ENCODE peak calls at places on chromosomes 13 and 19, in five cellular contexts. Q is neural progenitor cell; X is CD8-positive, alpha-beta T cell; H is amniotic stem cell; D is left cardiac atrium. G is an unnamed sample.

GRCh38 chr19:11265785-11266236 is 3.5 kb upstream of the DOCK6 start:
- DNase-seq in Q (no peak), X (no peak), H (no peak), D (peak), G (no peak)

GRCh38 chr13:51821666-51822065 is 17.7 kb upstream of the DHRS12 start:
- DNase-seq in Q (no peak), X (peak), H (no peak), D (no peak), G (peak)

GRCh38 chr13:67258482-67258881 is 28.3 kb upstream of the PCDH9 start:
- DNase-seq in Q (peak), X (no peak), H (no peak), D (no peak), G (no peak)

GRCh38 chr13:33676700-33677048 is 141.3 kb upstream of the RFC3 start:
- DNase-seq in Q (no peak), X (no peak), H (peak), D (peak), G (no peak)

GRCh38 chr13:112161441-112162301 is 94.7 kb downstream of the SOX1 start:
- DNase-seq in Q (peak), X (no peak), H (no peak), D (no peak), G (no peak)

GRCh38 chr13:43516401-43516826 is 270.4 kb downstream of the ENOX1 start:
- DNase-seq in Q (no peak), X (no peak), H (no peak), D (no peak), G (no peak)

GRCh38 chr19:11296264-11296663 is 304 bp downstream of the TSPAN16 start:
- DNase-seq in Q (no peak), X (no peak), H (no peak), D (peak), G (no peak)

GRCh38 chr13:21625366-21625765 is 21.4 kb upstream of the MICU2 start:
- DNase-seq in Q (no peak), X (peak), H (no peak), D (no peak), G (peak)

GRCh38 chr13:103142091-103142594 is 75.9 kb upstream of the SLC10A2 start:
- DNase-seq in Q (no peak), X (no peak), H (no peak), D (no peak), G (no peak)

GRCh38 chr13:54183166-54183565 is 1154.6 kb downstream of the OLFM4 start:
- DNase-seq in Q (no peak), X (no peak), H (no peak), D (no peak), G (no peak)

GRCh38 chr13:98265669-98266551 is 88.8 kb upstream of the RNF113B start:
- DNase-seq in Q (no peak), X (no peak), H (no peak), D (no peak), G (no peak)

GRCh38 chr13:107874456-107874855 is 340.9 kb downstream of the LIG4 start:
- DNase-seq in Q (no peak), X (no peak), H (no peak), D (no peak), G (no peak)

GRCh38 chr19:38837656-38838121 is 6.1 kb upstream of the ECH1 start:
- DNase-seq in Q (no peak), X (no peak), H (peak), D (no peak), G (no peak)

GRCh38 chr19:29516358-29516725 is 9.5 kb upstream of the VSTM2B start:
- DNase-seq in Q (no peak), X (no peak), H (no peak), D (no peak), G (no peak)

GRCh38 chr19:6667114-6667627 is 2.8 kb downstream of the TNFSF14 start:
- DNase-seq in Q (no peak), X (peak), H (no peak), D (no peak), G (peak)

GRCh38 chr19:3981736-3982681 is 3.3 kb downstream of the EEF2 start:
- DNase-seq in Q (no peak), X (no peak), H (no peak), D (no peak), G (no peak)

GRCh38 chr19:37304190-37304883 is 66.6 kb upstream of the ZNF527 start:
- DNase-seq in Q (peak), X (no peak), H (no peak), D (peak), G (no peak)

GRCh38 chr13:86870388-86870966 is 800.7 kb upstream of the SLITRK5 start:
- DNase-seq in Q (peak), X (no peak), H (no peak), D (no peak), G (no peak)

GRCh38 chr19:17865364-17866311 is 5.9 kb downstream of the RPL18A start:
- DNase-seq in Q (no peak), X (no peak), H (no peak), D (no peak), G (no peak)

GRCh38 chr19:679418-680286 is 3.5 kb downstream of the FSTL3 start:
- DNase-seq in Q (peak), X (peak), H (peak), D (peak), G (peak)

GRCh38 chr19:41263042-41263849 is 926 bp upstream of the HNRNPUL1 start:
- DNase-seq in Q (peak), X (peak), H (peak), D (peak), G (peak)

GRCh38 chr13:109454167-109454917 is 332.0 kb downstream of the IRS2 start:
- DNase-seq in Q (no peak), X (no peak), H (peak), D (no peak), G (no peak)

GRCh38 chr13:40329682-40330485 is 336.6 kb downstream of the FOXO1 start:
- DNase-seq in Q (no peak), X (no peak), H (no peak), D (no peak), G (no peak)

GRCh38 chr19:31546561-31546960 is 197.3 kb upstream of the TSHZ3 start:
- DNase-seq in Q (no peak), X (no peak), H (no peak), D (no peak), G (no peak)

GRCh38 chr13:114140909-114141255 is 8.5 kb upstream of the RASA3 start:
- DNase-seq in Q (no peak), X (peak), H (no peak), D (peak), G (peak)

GRCh38 chr19:29539668-29540067 is 13.9 kb downstream of the VSTM2B start:
- DNase-seq in Q (no peak), X (no peak), H (no peak), D (no peak), G (no peak)

GRCh38 chr19:13995017-13995728 is 10.9 kb downstream of the RFX1 start:
- DNase-seq in Q (no peak), X (no peak), H (no peak), D (no peak), G (no peak)

GRCh38 chr13:91504216-91504615 is 105.8 kb downstream of the GPC5 start:
- DNase-seq in Q (no peak), X (no peak), H (no peak), D (no peak), G (no peak)

GRCh38 chr19:23440791-23441190 is 45.5 kb upstream of the ZNF91 start:
- DNase-seq in Q (no peak), X (no peak), H (no peak), D (no peak), G (no peak)

GRCh38 chr13:66348745-66349720 is 881.1 kb downstream of the PCDH9 start:
- DNase-seq in Q (no peak), X (no peak), H (no peak), D (no peak), G (no peak)

GRCh38 chr13:21478881-21479808 is 20.0 kb upstream of the ZDHHC20 start:
- DNase-seq in Q (peak), X (peak), H (peak), D (no peak), G (peak)

GRCh38 chr13:61109741-61110140 is 305.9 kb downstream of the PCDH20 start:
- DNase-seq in Q (no peak), X (no peak), H (no peak), D (no peak), G (no peak)

GRCh38 chr13:40875583-40875982 is 86.2 kb downstream of the SLC25A15 start:
- DNase-seq in Q (no peak), X (no peak), H (no peak), D (no peak), G (no peak)

GRCh38 chr13:110702591-110703526 is 3.1 kb downstream of the CARS2 start:
- DNase-seq in Q (no peak), X (no peak), H (no peak), D (no peak), G (no peak)

GRCh38 chr13:89708013-89708412 is 1639.5 kb upstream of the MIR17HG start:
- DNase-seq in Q (no peak), X (no peak), H (no peak), D (no peak), G (no peak)

GRCh38 chr19:41064974-41065569 is 23.2 kb upstream of the CYP2A13 start:
- DNase-seq in Q (peak), X (no peak), H (no peak), D (no peak), G (no peak)